ENCODE peak calls at places on chromosomes 1 and 21, in five cellular contexts. H, T, D, K and G are unnamed samples.

GRCh38 chr1:147897030-147897756 is 5.4 kb upstream of the GJA8 start:
- DNase-seq in K (no peak), H (peak; percentile 29), D (no peak), T (no peak), G (peak; percentile 76)

GRCh38 chr1:93000291-93000690 is 39.0 kb upstream of the DIPK1A start:
- DNase-seq in T (no peak), K (no peak), D (no peak), H (no peak), G (no peak)

GRCh38 chr1:33036051-33036525 is 595 bp downstream of the AK2 start:
- DNase-seq in K (peak; percentile 19), D (peak; percentile 45), H (peak; percentile 21), T (no peak), G (no peak)

GRCh38 chr1:19628879-19629278 is 15.2 kb upstream of the NBL1 start:
- DNase-seq in K (no peak), T (no peak), D (no peak), H (no peak), G (no peak)

GRCh38 chr1:145846191-145846590 is 761 bp downstream of the NUDT17 start:
- DNase-seq in H (no peak), K (peak; percentile 31), D (peak; percentile 38), T (no peak), G (no peak)

GRCh38 chr1:59393211-59394180 is 96.6 kb downstream of the FGGY start:
- DNase-seq in D (no peak), K (peak; percentile 91), T (peak; percentile 85), H (peak; percentile 69), G (peak; percentile 73)

GRCh38 chr1:228338521-228339051 is 68.0 kb downstream of the TRIM11 start:
- DNase-seq in H (peak; percentile 3), K (no peak), T (peak; percentile 14), D (no peak), G (peak; percentile 46)

GRCh38 chr21:34351786-34352241 is 12.0 kb upstream of the KCNE2 start:
- DNase-seq in T (peak; percentile 37), H (peak; percentile 53), D (peak; percentile 34), K (peak; percentile 26), G (peak; percentile 70)

GRCh38 chr1:109794319-109795132 is 30.8 kb upstream of the EPS8L3 start:
- DNase-seq in T (no peak), K (no peak), D (no peak), H (no peak), G (no peak)

GRCh38 chr1:9836632-9836960 is 12.8 kb upstream of the CLSTN1 start:
- DNase-seq in T (no peak), D (no peak), H (no peak), K (no peak), G (no peak)

GRCh38 chr1:28118640-28119307 is 30.4 kb upstream of the EYA3 start:
- DNase-seq in K (no peak), T (no peak), D (no peak), H (no peak), G (no peak)

GRCh38 chr1:67146539-67146938 is 11.8 kb upstream of the C1orf141 start:
- DNase-seq in D (no peak), K (no peak), H (no peak), T (no peak), G (no peak)

GRCh38 chr1:110617116-110617515 is 11.0 kb upstream of the KCNA2 start:
- DNase-seq in D (no peak), T (no peak), K (no peak), H (no peak), G (no peak)

GRCh38 chr1:235557495-235557894 is 53.2 kb upstream of the B3GALNT2 start:
- DNase-seq in H (no peak), T (no peak), D (no peak), K (no peak), G (no peak)

DNA sequence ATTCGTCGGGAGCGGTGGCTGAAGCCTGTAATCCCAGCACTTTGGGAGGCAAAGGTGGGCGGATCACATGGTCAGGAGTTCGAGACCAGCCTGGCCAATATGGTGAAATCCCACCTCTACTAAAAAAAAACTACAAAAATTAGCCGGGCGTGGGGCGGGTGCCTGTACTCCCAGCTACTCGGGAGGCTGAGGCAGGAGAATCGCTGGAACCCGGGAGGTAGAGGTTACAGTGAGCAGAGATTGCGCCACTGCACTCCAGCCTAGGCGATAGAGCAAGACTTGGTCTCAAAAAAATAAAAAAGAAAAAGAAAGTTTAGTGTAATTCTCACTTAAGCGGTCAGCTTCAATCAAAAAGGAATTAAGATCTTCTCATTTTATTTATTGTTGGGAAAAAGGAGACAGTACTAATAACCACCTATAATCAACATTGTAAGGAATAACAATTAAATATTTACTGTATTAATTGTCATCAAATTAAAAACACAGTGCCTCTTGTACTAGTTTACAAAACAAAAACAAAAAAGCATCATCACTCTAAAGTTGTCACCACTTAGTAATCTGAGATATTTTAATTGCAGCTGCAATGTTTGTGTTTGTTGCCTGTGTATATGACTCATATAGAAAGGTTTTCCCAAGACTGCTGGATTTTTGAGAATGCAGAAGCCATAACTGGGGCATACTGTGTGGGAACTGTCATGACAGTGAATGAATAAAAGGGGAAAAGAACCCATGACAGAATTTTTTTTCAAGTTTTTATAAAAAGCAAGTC is 3.7 kb downstream of the FBXO42 start:
- DNase-seq in D (peak; percentile 47), T (no peak), K (peak; percentile 85), H (no peak), G (no peak)
- H3K27ac ChIP-seq in D (no peak overlapping the region), T (no peak overlapping the region), K (no peak overlapping the region), H (no peak overlapping the region), G (no peak overlapping the region)

GRCh38 chr1:241927321-241927720 is 30.2 kb upstream of the BECN2 start:
- DNase-seq in H (no peak), K (no peak), D (no peak), T (no peak), G (no peak)
- H3K4me1 ChIP-seq in H (no peaks in the 10 kb centered on the region), K (no peaks in the 10 kb centered on the region), D (no peaks in the 10 kb centered on the region), T (peaks cover 4% of the 10 kb centered on the region), G (no peaks in the 10 kb centered on the region)

GRCh38 chr1:206467915-206468314 is 2.4 kb upstream of the IKBKE start:
- DNase-seq in K (peak; percentile 40), D (no peak), T (no peak), H (peak; percentile 59), G (no peak)
- TF ChIP-seq POLR2A in K (no peak), D (no peak), T (no peak), H (no peak), G (no peak)

GRCh38 chr1:30756545-30757195 is 904 bp downstream of the LAPTM5 start:
- DNase-seq in K (peak; percentile 82), D (peak; percentile 28), H (peak; percentile 60), T (no peak), G (peak; percentile 66)
- H3K27ac ChIP-seq in K (no peak overlapping the region), D (no peak overlapping the region), H (peak overlapping the region; percentile 76), T (no peak overlapping the region), G (peak overlapping the region; percentile 58)

DNA sequence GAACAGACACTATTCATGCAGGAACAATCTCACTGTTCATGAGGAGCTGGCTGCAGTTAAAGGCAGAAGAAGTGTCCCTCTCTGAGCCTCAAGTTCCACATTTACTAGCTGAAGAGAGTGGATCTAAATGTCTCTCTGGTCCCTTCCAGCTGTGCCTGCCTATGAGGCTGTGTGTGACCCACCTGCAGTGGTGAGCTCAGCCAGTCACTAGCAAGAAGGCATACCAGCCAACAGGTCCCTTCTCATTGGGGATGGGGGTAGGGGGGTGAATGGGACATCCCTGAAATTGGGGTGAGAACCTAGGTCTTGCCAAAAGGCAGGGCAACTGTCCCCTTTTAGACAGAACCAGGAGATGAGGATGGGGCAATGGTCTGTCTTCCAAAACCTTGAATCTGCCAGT is 13.6 kb downstream of the RD3 start:
- DNase-seq in T (no peak), K (no peak), H (no peak), D (no peak), G (no peak)
- H3K4me1 ChIP-seq in T (peaks cover 1% of the 10 kb centered on the region), K (no peaks in the 10 kb centered on the region), H (no peaks in the 10 kb centered on the region), D (peaks cover 7% of the 10 kb centered on the region), G (no peaks in the 10 kb centered on the region)

GRCh38 chr1:171717080-171717479 is 24.8 kb downstream of the VAMP4 start:
- DNase-seq in H (no peak), D (no peak), K (peak; percentile 25), T (no peak), G (no peak)
- TF ChIP-seq POLR2A in H (no peak), D (no peak), K (no peak), T (no peak), G (no peak)